ENCODE peak calls at places on chromosome 19, in nine cellular contexts. W is HCT116, G is lung, H is prostate gland, I is left ventricle myocardium inferior, Y is astrocyte, V is pancreas, M is tibial nerve, C is H1. T is an unnamed sample.
A peak's percentile ranks its signal among the peaks of the same experiment; 100 is the strongest.

GRCh38 chr19:44280916-44281315 is 21.2 kb downstream of the ZNF233 start:
- DNase-seq in G (no peak), M (no peak), C (no peak), I (no peak), W (no peak), Y (no peak), H (no peak), V (no peak), T (no peak)

GRCh38 chr19:35216026-35216832 is 12.3 kb downstream of the FAM187B start:
- DNase-seq in Y (no peak), G (no peak), V (no peak), H (no peak), C (no peak), W (no peak), I (no peak), M (no peak), T (no peak)

GRCh38 chr19:18438331-18439024 is 545 bp upstream of the ISYNA1 start:
- DNase-seq in G (no peak), C (no peak), V (peak; percentile 63), H (peak; percentile 64), Y (no peak), W (no peak), M (no peak), I (peak; percentile 60), T (no peak)

GRCh38 chr19:51479531-51480331 is 1.4 kb downstream of the CEACAM18 start:
- DNase-seq in M (no peak), W (no peak), Y (no peak), V (no peak), C (no peak), G (no peak), I (no peak), H (no peak), T (no peak)

GRCh38 chr19:47381653-47382279 is 32.7 kb downstream of the DHX34 start:
- DNase-seq in M (no peak), H (no peak), V (no peak), C (no peak), I (no peak), G (no peak), Y (no peak), W (no peak), T (no peak)

GRCh38 chr19:46107371-46107770 is 17.1 kb downstream of the IGFL3 start:
- DNase-seq in G (no peak), M (no peak), H (no peak), C (no peak), W (no peak), Y (peak; percentile 91), V (no peak), I (no peak), T (no peak)

GRCh38 chr19:45913874-45914830 is at the start of gene NANOS2:
- DNase-seq in V (no peak), G (no peak), I (no peak), Y (no peak), M (no peak), W (peak; percentile 56), H (no peak), C (peak; percentile 54), T (no peak)

GRCh38 chr19:34853369-34853768 is 73.3 kb upstream of the ZNF30 start:
- DNase-seq in V (no peak), I (no peak), M (no peak), C (no peak), Y (no peak), W (no peak), G (no peak), H (no peak), T (no peak)

GRCh38 chr19:42362891-42363440 is 27.1 kb downstream of the CNFN start:
- DNase-seq in V (no peak), C (no peak), G (no peak), H (no peak), W (no peak), Y (no peak), M (no peak), I (no peak), T (no peak)

GRCh38 chr19:28466107-28467045 is 746.6 kb downstream of the UQCRFS1 start:
- DNase-seq in V (peak; percentile 71), C (no peak), G (peak; percentile 58), Y (peak; percentile 20), W (no peak), H (peak; percentile 19), M (peak; percentile 26), I (peak; percentile 53), T (no peak)

GRCh38 chr19:2097330-2098327 is 914 bp downstream of the IZUMO4 start:
- DNase-seq in C (no peak), I (no peak), H (peak; percentile 23), V (peak; percentile 79), M (no peak), W (no peak), Y (no peak), G (no peak), T (no peak)

GRCh38 chr19:4843647-4843965 is 12.1 kb upstream of the TICAM1 start:
- DNase-seq in M (no peak), W (no peak), C (no peak), V (no peak), I (no peak), Y (no peak), H (no peak), G (no peak), T (no peak)

GRCh38 chr19:55383789-55384575 is at the start of gene TMEM238:
- DNase-seq in W (no peak), M (no peak), I (peak; percentile 46), G (peak; percentile 56), C (no peak), V (peak; percentile 75), H (peak; percentile 41), Y (peak; percentile 56), T (no peak)

GRCh38 chr19:13430790-13431582 is 75.3 kb downstream of the CACNA1A start:
- DNase-seq in V (peak; percentile 27), Y (peak; percentile 7), C (no peak), I (peak; percentile 20), G (peak; percentile 37), W (peak; percentile 51), M (no peak), H (no peak), T (peak; percentile 11)
- TF ChIP-seq CTCF in V (peak; percentile 11), Y (peak; percentile 54), C (peak; percentile 84), I (peak; percentile 67), G (no peak), W (peak; percentile 93), M (no peak), H (no peak), T (peak; percentile 84)

GRCh38 chr19:13978306-13978705 is 26.0 kb downstream of the DCAF15 start:
- DNase-seq in G (peak; percentile 81), V (peak; percentile 47), C (peak; percentile 94), M (peak; percentile 71), Y (no peak), H (peak; percentile 81), I (peak; percentile 88), W (no peak), T (no peak)
- H3K4me3 ChIP-seq in G (no peak overlapping the region), V (no peak overlapping the region), C (peak overlapping the region; percentile 42), M (peak overlapping the region; percentile 39), Y (no peak overlapping the region), H (peak overlapping the region; percentile 37), I (peak overlapping the region; percentile 71), W (no peak overlapping the region), T (no peak overlapping the region)

DNA sequence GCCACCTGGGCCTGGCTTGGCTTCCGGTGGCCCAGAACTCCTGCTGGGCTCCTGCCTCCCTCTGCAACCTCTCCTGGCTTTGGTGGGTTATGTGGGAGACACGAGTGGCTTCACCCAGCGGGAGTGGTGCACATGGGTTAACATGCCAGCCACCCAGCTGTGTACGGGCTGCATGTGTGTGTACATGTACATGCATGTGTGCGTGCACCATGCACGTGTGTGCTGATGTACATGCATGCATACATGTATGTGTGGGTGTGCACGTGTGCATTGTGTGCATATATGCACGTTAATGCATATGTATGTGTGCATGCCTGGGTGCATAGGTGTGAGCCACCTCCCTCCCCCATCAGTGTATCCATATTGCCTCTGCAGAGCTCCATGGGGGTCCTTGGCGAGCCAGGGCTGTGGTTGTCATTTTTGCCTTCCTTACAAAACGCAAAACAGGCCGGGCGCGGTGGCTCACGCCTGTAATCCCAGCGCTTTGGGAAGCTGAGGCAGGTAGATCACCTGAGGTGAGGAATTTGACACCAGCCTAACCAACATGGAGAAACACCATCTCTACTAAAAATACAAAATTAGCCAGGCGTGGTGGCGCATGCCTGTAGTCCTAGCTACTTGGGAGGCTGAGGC is 12.5 kb downstream of the GNA11 start:
- DNase-seq in W (no peak), G (no peak), V (no peak), H (no peak), C (no peak), Y (no peak), I (no peak), M (no peak), T (no peak)
- H3K27ac ChIP-seq in W (no peak overlapping the region), G (no peak overlapping the region), V (no peak overlapping the region), H (no peak overlapping the region), C (no peak overlapping the region), Y (no peak overlapping the region), I (no peak overlapping the region), M (no peak overlapping the region), T (no peak overlapping the region)

GRCh38 chr19:1070576-1070930 is 3.6 kb downstream of the ARHGAP45 start:
- DNase-seq in G (no peak), W (no peak), Y (no peak), M (no peak), H (no peak), V (no peak), I (no peak), C (no peak), T (no peak)
- TF ChIP-seq CTCF in G (no peak), W (no peak), Y (no peak), M (no peak), H (no peak), V (no peak), I (no peak), C (peak; percentile 37), T (peak; percentile 26)